ENCODE peak calls at places on chromosome 9, in five cellular contexts. One of them, this sample, is unnamed.
A peak's percentile ranks its signal among the peaks of the same experiment; 100 is the strongest.

GRCh38 chr9:16131269-16131668 is 578.4 kb downstream of the CCDC171 start:
- DNase-seq in tibial nerve: no peak
- DNase-seq in left ventricle myocardium inferior: no peak
- DNase-seq in BE2C: no peak
- DNase-seq in psoas muscle: no peak
- DNase-seq in this sample: no peak

GRCh38 chr9:124008307-124008854 is 3.2 kb upstream of the LHX2 start:
- DNase-seq in left ventricle myocardium inferior: no peak
- DNase-seq in tibial nerve: no peak
- DNase-seq in BE2C: no peak
- DNase-seq in psoas muscle: no peak
- DNase-seq in this sample: no peak

GRCh38 chr9:17018001-17018491 is 116.8 kb upstream of the CNTLN start:
- DNase-seq in BE2C: peak; percentile 82
- DNase-seq in left ventricle myocardium inferior: peak; percentile 18
- DNase-seq in tibial nerve: peak; percentile 78
- DNase-seq in psoas muscle: peak; percentile 89
- DNase-seq in this sample: no peak

GRCh38 chr9:129496187-129497063 is 124.5 kb downstream of the C9orf50 start:
- DNase-seq in psoas muscle: peak; percentile 97
- DNase-seq in left ventricle myocardium inferior: peak; percentile 97
- DNase-seq in tibial nerve: peak; percentile 96
- DNase-seq in BE2C: peak; percentile 98
- DNase-seq in this sample: peak; percentile 95

GRCh38 chr9:21533597-21533996 is 51.5 kb upstream of the IFNE start:
- DNase-seq in tibial nerve: no peak
- DNase-seq in left ventricle myocardium inferior: no peak
- DNase-seq in BE2C: no peak
- DNase-seq in psoas muscle: no peak
- DNase-seq in this sample: no peak

GRCh38 chr9:4879098-4879497 is 86.4 kb downstream of the RCL1 start:
- DNase-seq in tibial nerve: no peak
- DNase-seq in BE2C: no peak
- DNase-seq in left ventricle myocardium inferior: no peak
- DNase-seq in psoas muscle: no peak
- DNase-seq in this sample: no peak

GRCh38 chr9:127931092-127931881 is 710 bp upstream of the PIP5KL1 start:
- DNase-seq in psoas muscle: no peak
- DNase-seq in left ventricle myocardium inferior: no peak
- DNase-seq in tibial nerve: no peak
- DNase-seq in BE2C: peak; percentile 52
- DNase-seq in this sample: no peak

GRCh38 chr9:1647776-1648175 is 367.4 kb upstream of the SMARCA2 start:
- DNase-seq in psoas muscle: no peak
- DNase-seq in BE2C: no peak
- DNase-seq in left ventricle myocardium inferior: no peak
- DNase-seq in tibial nerve: no peak
- DNase-seq in this sample: no peak

GRCh38 chr9:124045076-124045829 is 33.7 kb downstream of the LHX2 start:
- DNase-seq in BE2C: peak; percentile 61
- DNase-seq in tibial nerve: no peak
- DNase-seq in left ventricle myocardium inferior: peak; percentile 72
- DNase-seq in psoas muscle: peak; percentile 67
- DNase-seq in this sample: no peak

GRCh38 chr9:1869843-1870242 is 145.3 kb upstream of the SMARCA2 start:
- DNase-seq in psoas muscle: no peak
- DNase-seq in BE2C: no peak
- DNase-seq in tibial nerve: no peak
- DNase-seq in left ventricle myocardium inferior: no peak
- DNase-seq in this sample: no peak

GRCh38 chr9:3262831-3263544 is 262.8 kb downstream of the RFX3 start:
- DNase-seq in tibial nerve: no peak
- DNase-seq in BE2C: no peak
- DNase-seq in psoas muscle: no peak
- DNase-seq in left ventricle myocardium inferior: no peak
- DNase-seq in this sample: no peak

GRCh38 chr9:11045589-11045988 is 432.8 kb upstream of the PTPRD start:
- DNase-seq in psoas muscle: no peak
- DNase-seq in tibial nerve: no peak
- DNase-seq in left ventricle myocardium inferior: no peak
- DNase-seq in BE2C: no peak
- DNase-seq in this sample: no peak

GRCh38 chr9:75229605-75230332 is 141.5 kb downstream of the OSTF1 start:
- DNase-seq in tibial nerve: no peak
- DNase-seq in left ventricle myocardium inferior: no peak
- DNase-seq in BE2C: no peak
- DNase-seq in psoas muscle: no peak
- DNase-seq in this sample: peak; percentile 76

GRCh38 chr9:121326130-121326838 is 43.8 kb downstream of the STOM start:
- DNase-seq in psoas muscle: peak; percentile 93
- DNase-seq in left ventricle myocardium inferior: peak; percentile 89
- DNase-seq in tibial nerve: peak; percentile 87
- DNase-seq in BE2C: peak; percentile 39
- DNase-seq in this sample: peak; percentile 99

GRCh38 chr9:136848393-136849037 is 694 bp upstream of the PHPT1 start:
- DNase-seq in left ventricle myocardium inferior: peak; percentile 51
- DNase-seq in psoas muscle: no peak
- DNase-seq in BE2C: peak; percentile 69
- DNase-seq in tibial nerve: no peak
- DNase-seq in this sample: no peak
- TF ChIP-seq CTCF in left ventricle myocardium inferior: no peak
- TF ChIP-seq CTCF in psoas muscle: no peak
- TF ChIP-seq CTCF in BE2C: no peak
- TF ChIP-seq CTCF in tibial nerve: no peak
- TF ChIP-seq CTCF in this sample: no peak

GRCh38 chr9:109246533-109246932 is 74.3 kb downstream of the EPB41L4B start:
- DNase-seq in psoas muscle: no peak
- DNase-seq in tibial nerve: no peak
- DNase-seq in left ventricle myocardium inferior: no peak
- DNase-seq in BE2C: no peak
- DNase-seq in this sample: no peak

GRCh38 chr9:109249615-109250014 is 71.2 kb downstream of the EPB41L4B start:
- DNase-seq in left ventricle myocardium inferior: no peak
- DNase-seq in psoas muscle: no peak
- DNase-seq in BE2C: no peak
- DNase-seq in tibial nerve: no peak
- DNase-seq in this sample: no peak

GRCh38 chr9:109247228-109247627 is 73.6 kb downstream of the EPB41L4B start:
- DNase-seq in psoas muscle: no peak
- DNase-seq in left ventricle myocardium inferior: no peak
- DNase-seq in BE2C: no peak
- DNase-seq in tibial nerve: no peak
- DNase-seq in this sample: no peak

GRCh38 chr9:109250311-109250741 is 70.5 kb downstream of the EPB41L4B start:
- DNase-seq in psoas muscle: no peak
- DNase-seq in left ventricle myocardium inferior: no peak
- DNase-seq in tibial nerve: no peak
- DNase-seq in BE2C: no peak
- DNase-seq in this sample: no peak

GRCh38 chr9:109248133-109248581 is 72.7 kb downstream of the EPB41L4B start:
- DNase-seq in psoas muscle: no peak
- DNase-seq in tibial nerve: no peak
- DNase-seq in left ventricle myocardium inferior: no peak
- DNase-seq in BE2C: peak; percentile 16
- DNase-seq in this sample: no peak
- TF ChIP-seq CTCF in psoas muscle: no peak
- TF ChIP-seq CTCF in tibial nerve: no peak
- TF ChIP-seq CTCF in left ventricle myocardium inferior: no peak
- TF ChIP-seq CTCF in BE2C: peak; percentile 24
- TF ChIP-seq CTCF in this sample: no peak

GRCh38 chr9:35730486-35730854 is 1.5 kb downstream of the TLN1 start:
- DNase-seq in BE2C: no peak
- DNase-seq in psoas muscle: no peak
- DNase-seq in tibial nerve: no peak
- DNase-seq in left ventricle myocardium inferior: no peak
- DNase-seq in this sample: no peak

GRCh38 chr9:35733109-35733541 is 659 bp downstream of the CREB3 start:
- DNase-seq in BE2C: no peak
- DNase-seq in psoas muscle: no peak
- DNase-seq in tibial nerve: no peak
- DNase-seq in left ventricle myocardium inferior: no peak
- DNase-seq in this sample: no peak

GRCh38 chr9:35734096-35734495 is 1.6 kb downstream of the CREB3 start:
- DNase-seq in left ventricle myocardium inferior: no peak
- DNase-seq in BE2C: no peak
- DNase-seq in tibial nerve: no peak
- DNase-seq in psoas muscle: no peak
- DNase-seq in this sample: no peak

GRCh38 chr9:35731415-35732184 is 395 bp downstream of the TLN1 start:
- DNase-seq in psoas muscle: no peak
- DNase-seq in left ventricle myocardium inferior: no peak
- DNase-seq in BE2C: no peak
- DNase-seq in tibial nerve: no peak
- DNase-seq in this sample: no peak

DNA sequence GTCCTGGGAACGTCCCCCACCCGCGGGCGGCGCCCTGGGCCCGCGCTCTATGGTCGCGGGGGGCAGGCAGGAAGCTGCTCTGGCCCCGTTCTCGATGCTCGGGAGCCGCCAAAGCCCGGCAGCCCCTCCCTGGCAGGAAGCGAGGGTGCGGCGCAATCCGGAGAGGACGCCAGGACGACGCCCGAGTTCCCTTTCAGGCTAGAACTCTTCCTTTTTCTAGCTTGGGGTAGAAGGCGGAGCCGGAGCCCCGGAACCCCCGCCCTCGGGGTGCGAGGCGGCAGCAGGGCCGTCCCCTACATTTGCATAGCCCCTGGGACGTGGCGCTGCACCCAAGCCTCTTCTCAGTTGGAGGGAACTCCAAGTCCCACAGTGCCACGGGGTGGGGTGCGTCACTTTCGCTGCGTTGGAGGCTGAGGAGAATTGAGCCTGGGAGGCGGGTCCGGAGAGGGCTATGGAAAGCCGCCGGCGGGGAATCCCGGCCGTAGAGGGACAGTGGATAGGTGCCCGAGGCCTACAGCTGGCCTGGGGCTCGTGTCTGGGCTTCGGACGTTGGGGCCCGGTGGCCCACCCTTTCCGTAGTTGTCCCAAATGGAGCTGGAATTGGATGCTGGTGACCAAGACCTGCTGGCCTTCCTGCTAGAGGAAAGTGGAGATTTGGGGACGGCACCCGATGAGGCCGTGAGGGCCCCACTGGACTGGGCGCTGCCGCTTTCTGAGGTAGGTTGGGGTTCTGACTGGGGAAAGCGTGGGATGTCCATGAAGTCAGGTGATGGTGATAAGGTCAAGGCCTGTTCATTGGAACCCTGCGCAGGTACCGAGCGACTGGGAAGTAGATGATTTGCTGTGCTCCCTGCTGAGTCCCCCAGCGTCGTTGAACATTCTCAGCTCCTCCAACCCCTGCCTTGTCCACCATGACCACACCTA is at the start of the genes CREB3 and TLN1:
- DNase-seq in BE2C: peak; percentile 98
- DNase-seq in tibial nerve: peak; percentile 94
- DNase-seq in left ventricle myocardium inferior: peak; percentile 98
- DNase-seq in psoas muscle: peak; percentile 99
- DNase-seq in this sample: peak; percentile 96
- TF ChIP-seq CTCF in BE2C: no peak
- TF ChIP-seq CTCF in tibial nerve: peak; percentile 15
- TF ChIP-seq CTCF in left ventricle myocardium inferior: no peak
- TF ChIP-seq CTCF in psoas muscle: no peak
- TF ChIP-seq CTCF in this sample: no peak

GRCh38 chr9:78214492-78214891 is 21.4 kb upstream of the CEP78 start:
- DNase-seq in psoas muscle: no peak
- DNase-seq in BE2C: no peak
- DNase-seq in left ventricle myocardium inferior: no peak
- DNase-seq in tibial nerve: no peak
- DNase-seq in this sample: no peak

GRCh38 chr9:78213696-78214095 is 22.2 kb upstream of the CEP78 start:
- DNase-seq in psoas muscle: no peak
- DNase-seq in tibial nerve: no peak
- DNase-seq in BE2C: no peak
- DNase-seq in left ventricle myocardium inferior: no peak
- DNase-seq in this sample: no peak

GRCh38 chr9:78212868-78213267 is 23.0 kb upstream of the CEP78 start:
- DNase-seq in psoas muscle: no peak
- DNase-seq in tibial nerve: no peak
- DNase-seq in left ventricle myocardium inferior: no peak
- DNase-seq in BE2C: no peak
- DNase-seq in this sample: no peak

GRCh38 chr9:78218890-78219289 is 17.0 kb upstream of the CEP78 start:
- DNase-seq in tibial nerve: no peak
- DNase-seq in BE2C: no peak
- DNase-seq in left ventricle myocardium inferior: no peak
- DNase-seq in psoas muscle: no peak
- DNase-seq in this sample: no peak

DNA sequence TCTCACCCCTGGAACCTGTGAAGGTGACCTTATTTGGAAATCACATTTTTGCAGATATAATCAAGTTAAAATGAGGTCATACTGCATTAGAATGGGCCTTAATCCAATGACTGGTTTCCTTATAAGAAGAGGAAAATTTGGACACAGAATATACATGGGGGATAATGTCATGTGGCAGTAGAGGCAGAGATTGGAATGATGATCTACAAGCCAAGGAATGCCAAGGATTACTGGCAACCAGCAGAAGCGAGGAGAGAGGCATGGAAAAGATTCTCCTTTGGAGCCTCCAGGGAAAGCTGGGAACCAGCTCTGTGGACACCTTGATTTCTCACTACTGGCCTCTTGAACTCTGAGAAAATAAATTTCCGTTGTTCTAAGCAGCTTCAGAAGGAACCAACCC is 20.2 kb upstream of the CEP78 start:
- DNase-seq in psoas muscle: no peak
- DNase-seq in tibial nerve: no peak
- DNase-seq in BE2C: no peak
- DNase-seq in left ventricle myocardium inferior: no peak
- DNase-seq in this sample: no peak
- TF ChIP-seq CTCF in psoas muscle: no peak
- TF ChIP-seq CTCF in tibial nerve: no peak
- TF ChIP-seq CTCF in BE2C: no peak
- TF ChIP-seq CTCF in left ventricle myocardium inferior: no peak
- TF ChIP-seq CTCF in this sample: no peak